ENCODE peak calls at places on chromosome 9, in eight cellular contexts. W, F, S, Q, R, E, B and H are unnamed samples.

GRCh38 chr9:114207034-114207815 is 51.9 kb downstream of the COL27A1 start:
- DNase-seq in W (peak), F (peak), S (no peak), Q (peak), R (no peak), E (no peak), B (peak), H (no peak)

GRCh38 chr9:89448381-89448780 is 49.5 kb downstream of the SEMA4D start:
- DNase-seq in W (no peak), F (no peak), S (no peak), Q (no peak), R (no peak), E (no peak), B (no peak), H (peak)

GRCh38 chr9:74770508-74771261 is 117.0 kb downstream of the TRPM6 start:
- DNase-seq in W (no peak), F (peak), S (peak), Q (peak), R (no peak), E (no peak), B (no peak), H (peak)

GRCh38 chr9:136848393-136849037 is 694 bp upstream of the PHPT1 start:
- DNase-seq in W (peak), F (peak), S (no peak), Q (peak), R (no peak), E (no peak), B (no peak), H (peak)

GRCh38 chr9:91419222-91420191 is 4.1 kb downstream of the NFIL3 start:
- DNase-seq in W (peak), F (peak), S (peak), Q (no peak), R (peak), E (peak), B (peak), H (no peak)

GRCh38 chr9:124190761-124191160 is 67.0 kb upstream of the NEK6 start:
- DNase-seq in W (no peak), F (no peak), S (no peak), Q (no peak), R (no peak), E (no peak), B (no peak), H (no peak)

GRCh38 chr9:124908098-124908497 is 32.8 kb downstream of the GOLGA1 start:
- DNase-seq in W (no peak), F (no peak), S (no peak), Q (no peak), R (no peak), E (no peak), B (no peak), H (no peak)

GRCh38 chr9:127049044-127049443 is 73.4 kb downstream of the ANGPTL2 start:
- DNase-seq in W (peak), F (peak), S (no peak), Q (no peak), R (peak), E (peak), B (peak), H (peak)

GRCh38 chr9:76877961-76878360 is 28.0 kb downstream of the PRUNE2 start:
- DNase-seq in W (no peak), F (no peak), S (no peak), Q (no peak), R (no peak), E (no peak), B (no peak), H (no peak)

DNA sequence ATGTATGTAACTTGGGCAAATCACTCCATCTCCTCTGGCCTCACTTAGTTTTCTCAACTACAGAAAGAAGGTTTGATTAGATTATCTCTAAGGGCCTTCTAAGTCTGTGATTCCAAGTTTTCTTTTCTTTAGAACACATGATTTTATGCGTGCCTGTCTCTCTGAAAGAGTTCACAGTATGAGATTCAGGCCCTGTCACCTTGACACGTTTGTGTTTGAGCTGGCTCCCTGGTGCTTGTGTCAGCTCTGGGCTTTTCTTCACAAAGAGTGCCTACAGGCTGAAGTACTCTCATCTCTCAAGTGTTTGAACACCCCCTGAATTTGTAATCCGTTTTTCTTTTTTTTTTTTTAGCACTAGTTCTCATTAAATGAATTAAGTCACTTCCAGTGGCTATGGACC is 306.9 kb upstream of the C9orf72 start:
- DNase-seq in W (no peak), F (no peak), S (no peak), Q (peak), R (no peak), E (no peak), B (no peak), H (no peak)
- TF ChIP-seq CTCF in W (no peak), F (no peak), S (no peak), Q (no peak), R (no peak), E (no peak), B (no peak), H (no peak)

DNA sequence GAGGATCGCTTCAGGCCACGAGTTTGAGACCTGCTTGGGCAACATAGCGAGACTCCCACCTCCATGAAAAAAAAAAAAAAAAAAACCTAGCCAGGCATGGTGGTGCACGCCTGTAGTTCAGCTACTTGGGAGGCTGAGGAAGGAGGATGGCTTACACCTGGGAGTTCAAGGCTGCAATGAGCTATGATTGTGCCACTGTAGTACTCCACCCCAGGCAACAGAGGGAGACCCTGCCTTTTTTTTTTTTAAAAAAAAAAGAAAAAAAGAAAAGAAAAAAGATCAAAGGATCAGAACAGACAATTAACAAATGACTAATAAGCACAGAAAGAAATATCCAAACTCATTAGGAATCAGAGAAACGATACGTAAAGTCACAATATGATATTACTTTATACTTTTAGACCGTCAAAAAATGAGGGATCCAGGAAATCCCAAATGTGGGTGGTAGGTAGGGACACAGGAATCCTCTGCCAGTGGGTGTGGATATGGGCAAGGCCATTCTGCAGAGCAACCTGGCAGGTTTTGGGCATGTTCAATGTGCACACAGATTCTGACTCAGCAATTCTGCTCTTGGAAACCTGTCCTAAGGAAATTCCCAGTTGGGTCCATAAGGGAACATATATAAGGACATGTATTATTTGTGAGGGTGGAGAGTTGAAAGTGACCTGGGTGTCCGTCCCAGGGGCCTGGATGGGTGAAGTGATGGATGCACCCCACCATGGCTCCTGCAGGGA is 144.7 kb upstream of the TBC1D2 start:
- DNase-seq in W (no peak), F (no peak), S (no peak), Q (no peak), R (no peak), E (no peak), B (no peak), H (no peak)
- TF ChIP-seq CTCF in W (no peak), F (no peak), S (no peak), Q (peak), R (peak), E (no peak), B (no peak), H (no peak)

GRCh38 chr9:110426052-110426709 is 88.5 kb upstream of the TXNDC8 start:
- DNase-seq in W (no peak), F (no peak), S (no peak), Q (no peak), R (peak), E (no peak), B (peak), H (no peak)

GRCh38 chr9:110427497-110428104 is 89.9 kb upstream of the TXNDC8 start:
- DNase-seq in W (peak), F (peak), S (peak), Q (peak), R (no peak), E (no peak), B (peak), H (peak)

GRCh38 chr9:110432253-110432652 is 94.6 kb upstream of the TXNDC8 start:
- DNase-seq in W (no peak), F (no peak), S (no peak), Q (no peak), R (no peak), E (no peak), B (no peak), H (no peak)

DNA sequence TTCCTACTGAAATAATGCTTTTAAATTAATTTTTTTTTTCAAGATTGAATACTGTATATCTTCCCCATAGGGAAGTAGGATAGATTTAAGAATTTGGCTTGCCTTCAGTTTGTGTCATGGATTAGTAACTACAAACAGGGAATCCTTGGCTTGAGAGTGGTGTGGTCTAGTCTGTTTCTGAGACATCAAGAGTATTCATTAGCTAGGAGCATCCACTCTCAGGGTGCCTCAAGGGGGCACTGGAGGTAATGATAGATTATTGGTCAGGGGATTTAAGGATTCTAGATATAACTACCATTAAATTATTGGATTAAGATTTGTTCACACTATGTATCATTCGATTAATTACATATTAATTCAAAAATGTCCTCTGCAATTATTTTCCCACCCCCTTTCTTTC is 91.8 kb upstream of the TXNDC8 start:
- DNase-seq in W (no peak), F (no peak), S (no peak), Q (no peak), R (no peak), E (no peak), B (no peak), H (no peak)
- TF ChIP-seq CTCF in W (no peak), F (no peak), S (no peak), Q (peak), R (peak), E (peak), B (peak), H (peak)

GRCh38 chr9:120861935-120862334 is 15.1 kb downstream of the PHF19 start:
- DNase-seq in W (no peak), F (no peak), S (no peak), Q (no peak), R (no peak), E (no peak), B (no peak), H (no peak)
- TF ChIP-seq CTCF in W (no peak), F (no peak), S (no peak), Q (no peak), R (no peak), E (no peak), B (no peak), H (no peak)

GRCh38 chr9:133532937-133533668 is 1.4 kb upstream of the ADAMTSL2 start:
- DNase-seq in W (peak), F (peak), S (peak), Q (peak), R (no peak), E (no peak), B (peak), H (peak)
- TF ChIP-seq CTCF in W (peak), F (peak), S (peak), Q (peak), R (peak), E (peak), B (peak), H (peak)

DNA sequence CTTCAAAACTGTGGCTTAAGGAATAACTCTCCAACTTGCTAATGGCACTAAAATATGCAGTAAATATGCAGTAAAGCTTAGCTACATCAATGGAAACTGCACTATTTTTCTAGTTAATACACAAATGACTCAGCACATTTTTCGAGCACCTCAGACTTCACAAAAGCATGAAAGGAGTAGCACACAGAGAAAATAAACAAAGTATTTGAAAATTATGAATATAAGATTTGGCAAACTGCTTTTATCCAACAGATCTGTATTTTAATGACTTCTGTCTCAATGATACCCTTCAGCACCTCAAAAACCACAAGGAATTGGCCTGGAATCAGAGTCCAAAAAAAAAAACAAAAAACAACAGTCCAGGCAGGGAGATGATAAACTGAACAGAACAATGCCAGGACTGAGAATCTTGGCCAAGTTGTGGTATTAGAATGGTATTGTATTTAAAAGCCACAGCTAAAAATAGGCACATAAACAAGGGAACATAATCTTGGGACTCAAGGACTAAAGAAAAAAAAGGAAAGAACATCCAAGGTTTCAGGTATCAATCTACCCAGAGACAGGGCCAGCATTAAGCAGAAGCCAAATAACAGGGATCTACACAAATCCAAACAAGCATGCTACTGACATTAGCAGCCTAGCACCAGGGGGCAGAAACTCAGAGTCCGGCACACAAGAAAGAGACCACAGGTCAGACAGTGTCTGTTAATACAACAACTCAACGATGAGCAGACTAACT is 21.4 kb downstream of the TMEM245 start:
- DNase-seq in W (peak), F (peak), S (no peak), Q (no peak), R (peak), E (peak), B (peak), H (no peak)
- TF ChIP-seq CTCF in W (peak), F (peak), S (no peak), Q (peak), R (no peak), E (peak), B (peak), H (no peak)

GRCh38 chr9:1042466-1042865 is 7.7 kb upstream of the DMRT2 start:
- DNase-seq in W (no peak), F (no peak), S (no peak), Q (peak), R (no peak), E (no peak), B (no peak), H (peak)
- TF ChIP-seq CTCF in W (no peak), F (peak), S (no peak), Q (peak), R (peak), E (no peak), B (no peak), H (peak)

DNA sequence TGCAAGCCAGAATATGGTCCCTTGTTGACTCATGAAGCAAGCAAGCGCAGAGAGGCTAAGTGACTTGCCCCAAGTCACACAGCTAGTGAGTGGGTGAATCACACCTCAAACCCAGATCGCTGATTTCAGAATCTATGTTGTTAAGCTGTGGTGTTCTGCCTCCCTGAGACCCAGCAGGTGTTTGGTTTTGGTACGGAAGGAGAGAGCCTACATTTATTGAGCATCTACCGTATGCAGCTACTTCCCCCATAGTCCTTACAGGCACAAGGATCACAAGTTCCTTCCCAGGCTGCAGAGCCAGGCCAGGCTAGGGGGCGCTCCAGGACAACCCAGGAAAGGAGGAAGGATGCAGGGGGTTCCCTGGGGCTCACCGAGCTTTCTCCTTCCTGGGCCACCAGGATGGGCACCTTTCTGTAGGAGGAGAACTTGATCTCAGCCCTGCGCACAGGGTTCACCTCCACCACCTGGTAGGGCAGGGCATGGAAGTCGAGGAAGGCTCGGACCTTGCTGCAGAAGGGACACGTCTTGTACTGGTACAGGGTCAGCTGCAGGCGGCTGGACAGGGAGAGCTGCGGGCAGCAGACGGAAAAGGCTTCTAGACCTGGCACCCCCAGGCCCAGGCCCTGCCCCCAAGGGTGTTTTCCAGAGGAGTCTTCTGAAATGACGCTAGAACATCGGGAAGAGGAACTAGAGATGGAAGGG is 2.5 kb downstream of the PTGES2 start:
- DNase-seq in W (peak), F (peak), S (peak), Q (peak), R (no peak), E (no peak), B (peak), H (no peak)
- TF ChIP-seq CTCF in W (peak), F (peak), S (no peak), Q (peak), R (peak), E (peak), B (peak), H (peak)

DNA sequence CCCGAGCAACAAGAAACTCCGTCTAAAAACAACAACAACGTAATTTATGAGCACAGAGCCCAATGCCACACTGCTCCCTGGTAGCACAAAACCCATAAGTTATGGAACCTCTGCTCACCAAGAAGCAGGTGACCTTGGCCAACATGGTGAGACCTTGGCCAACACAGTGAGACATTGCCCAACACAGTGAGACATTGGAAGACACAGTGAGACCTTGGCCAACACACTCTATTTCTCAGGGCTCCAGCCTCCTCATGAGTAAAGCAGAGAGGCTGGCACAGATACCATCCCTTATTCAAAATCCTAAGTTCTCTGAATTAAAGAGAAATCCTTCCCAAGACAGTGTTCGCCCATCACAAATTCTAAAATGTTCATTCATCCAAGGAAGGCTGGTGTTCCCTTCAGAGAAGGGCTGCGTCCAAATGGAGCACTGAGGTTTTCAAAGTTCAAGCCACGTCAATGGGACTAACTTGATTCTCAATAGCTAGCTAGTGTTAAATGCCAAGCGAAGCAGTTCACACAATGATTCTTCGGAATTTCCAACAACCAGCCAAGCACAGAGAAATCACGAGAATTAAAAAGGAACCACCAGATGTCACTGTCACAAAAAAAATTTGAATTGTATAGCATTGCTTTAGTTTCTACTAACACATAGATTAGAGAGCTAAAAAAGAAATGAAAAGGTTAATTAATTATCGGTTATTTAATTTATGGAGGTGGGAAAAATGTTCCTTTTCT is 29.4 kb downstream of the TTC39B start:
- DNase-seq in W (no peak), F (no peak), S (peak), Q (no peak), R (peak), E (no peak), B (peak), H (peak)
- TF ChIP-seq CTCF in W (peak), F (peak), S (peak), Q (peak), R (no peak), E (no peak), B (peak), H (peak)